ENCODE peak calls at places on chromosomes 7 and 10, in seven cellular contexts. U is HCT116, N is esophagus muscularis mucosa, B is GM23338, G is A549, Q is neural progenitor cell, C is colonic mucosa. Z is an unnamed sample.

GRCh38 chr7:139842414-139843210 is 13.5 kb downstream of the TBXAS1 start:
- DNase-seq in G (no peak), U (no peak), N (peak), C (peak), Q (no peak), B (no peak), Z (no peak)

GRCh38 chr10:36499696-36500095 is 625.7 kb upstream of the ANKRD30A start:
- DNase-seq in N (no peak), U (no peak), B (no peak), Q (no peak), C (no peak), G (no peak), Z (no peak)

GRCh38 chr7:39749717-39750116 is 126.3 kb downstream of the RALA start:
- DNase-seq in G (no peak), B (no peak), N (no peak), Q (no peak), C (no peak), U (no peak), Z (no peak)

GRCh38 chr7:12821746-12822145 is 134.3 kb downstream of the ARL4A start:
- DNase-seq in Q (no peak), N (no peak), G (no peak), U (no peak), C (no peak), B (no peak), Z (no peak)

GRCh38 chr10:119473715-119474230 is 68.7 kb downstream of the RGS10 start:
- DNase-seq in N (no peak), C (no peak), U (no peak), G (no peak), B (no peak), Q (no peak), Z (no peak)

GRCh38 chr7:117673367-117673766 is 193.5 kb downstream of the CFTR start:
- DNase-seq in N (no peak), U (no peak), C (peak), Q (peak), G (no peak), B (peak), Z (peak)

GRCh38 chr7:28977881-28978280 is 19.8 kb upstream of the TRIL start:
- DNase-seq in B (no peak), C (no peak), U (no peak), Q (no peak), G (no peak), N (peak), Z (no peak)

GRCh38 chr7:157136372-157136771 is 2.4 kb upstream of the UBE3C start:
- DNase-seq in Q (no peak), N (no peak), B (peak), C (no peak), U (no peak), G (peak), Z (no peak)

GRCh38 chr10:104104926-104105325 is 17.0 kb upstream of the SFR1 start:
- DNase-seq in G (no peak), Q (no peak), C (no peak), N (no peak), U (no peak), B (no peak), Z (no peak)

GRCh38 chr10:131140606-131141005 is 170.9 kb downstream of the TCERG1L start:
- DNase-seq in G (no peak), B (no peak), Q (no peak), C (no peak), N (no peak), U (no peak), Z (no peak)

GRCh38 chr10:122281751-122282150 is 10.7 kb downstream of the BTBD16 start:
- DNase-seq in Q (no peak), B (no peak), G (no peak), U (no peak), C (no peak), N (no peak), Z (no peak)

GRCh38 chr10:86700851-86701617 is 32.7 kb downstream of the LDB3 start:
- DNase-seq in U (no peak), B (no peak), G (no peak), N (no peak), Q (no peak), C (no peak), Z (no peak)

GRCh38 chr10:110460111-110460809 is 37.4 kb upstream of the DUSP5 start:
- DNase-seq in U (no peak), B (no peak), N (no peak), G (no peak), Q (no peak), C (no peak), Z (peak)

GRCh38 chr10:94500063-94500462 is 45.5 kb upstream of the HELLS start:
- DNase-seq in U (no peak), N (no peak), B (peak), G (no peak), C (no peak), Q (peak), Z (no peak)
- TF ChIP-seq CTCF in U (peak), N (no peak), B (peak), G (peak), C (no peak), Q (peak), Z (peak)

GRCh38 chr7:17184805-17185689 is 113.4 kb upstream of the AHR start:
- DNase-seq in U (no peak), Q (no peak), C (no peak), B (no peak), G (no peak), N (no peak), Z (no peak)
- H3K27ac ChIP-seq in U (no peak), Q (no peak), C (no peak), B (no peak), G (peak), N (no peak), Z (no peak)

GRCh38 chr10:18583575-18584270 is 67.7 kb downstream of the NSUN6 start:
- DNase-seq in G (no peak), B (no peak), N (no peak), C (no peak), Q (no peak), U (no peak), Z (peak)
- TF ChIP-seq CTCF in G (peak), B (peak), N (no peak), C (no peak), Q (peak), U (peak), Z (peak)

GRCh38 chr10:51422311-51423120 is 276.9 kb downstream of the CSTF2T start:
- DNase-seq in Q (peak), G (peak), B (peak), N (no peak), U (peak), C (peak), Z (peak)
- H3K27ac ChIP-seq in Q (no peak), G (no peak), B (no peak), N (peak), U (no peak), C (peak), Z (no peak)

DNA sequence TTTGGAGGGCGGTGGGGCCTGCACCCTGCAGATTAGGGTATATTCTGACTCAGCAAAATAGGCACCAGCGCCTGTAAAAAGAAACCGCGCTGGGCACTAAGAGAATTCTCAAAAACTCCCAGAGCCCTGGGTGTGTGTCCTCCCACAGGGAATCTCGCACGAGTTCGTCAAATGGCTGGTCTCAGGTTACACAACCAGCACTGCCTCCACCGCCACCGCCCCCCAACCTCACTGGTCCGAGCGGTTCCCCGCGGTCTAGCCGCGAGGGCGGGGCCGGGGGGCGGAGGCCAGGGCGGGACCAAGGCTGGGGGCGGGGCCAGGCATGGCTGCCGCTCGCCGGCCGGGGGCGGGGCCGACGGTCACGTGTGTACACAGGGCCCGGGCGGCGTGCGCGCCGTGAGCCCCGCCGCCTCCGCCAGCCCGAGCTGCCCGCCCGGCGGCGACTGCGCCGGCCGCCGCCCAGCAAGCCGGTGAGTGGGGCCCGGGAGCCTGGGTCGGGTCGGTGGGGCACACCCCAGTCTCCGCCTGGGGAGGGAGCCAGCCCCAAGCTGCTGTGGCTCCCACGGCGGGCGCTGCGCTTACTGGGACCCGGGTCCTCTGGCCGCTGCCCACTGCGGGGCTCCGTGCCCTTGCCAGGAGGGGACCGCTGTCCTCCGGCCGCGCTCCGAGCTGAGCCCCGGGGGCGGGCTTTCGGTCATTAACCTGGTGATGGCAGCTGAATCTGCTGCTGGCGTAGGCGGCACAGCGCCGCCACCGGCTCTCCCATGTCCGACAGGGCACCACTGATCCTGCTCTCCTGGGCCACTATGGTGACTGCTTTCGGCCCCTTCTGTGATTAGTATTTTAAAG is at the start of gene GPR146:
- DNase-seq in G (peak), Q (peak), U (peak), C (peak), B (peak), N (peak), Z (peak)
- TF ChIP-seq CTCF in G (peak), Q (peak), U (peak), C (peak), B (peak), N (peak), Z (peak)

GRCh38 chr10:22717728-22718127 is 3.4 kb upstream of the PIP4K2A start:
- DNase-seq in Q (no peak), B (no peak), N (no peak), G (no peak), U (no peak), C (no peak), Z (no peak)
- H3K27ac ChIP-seq in Q (no peak), B (no peak), N (no peak), G (no peak), U (no peak), C (no peak), Z (no peak)

DNA sequence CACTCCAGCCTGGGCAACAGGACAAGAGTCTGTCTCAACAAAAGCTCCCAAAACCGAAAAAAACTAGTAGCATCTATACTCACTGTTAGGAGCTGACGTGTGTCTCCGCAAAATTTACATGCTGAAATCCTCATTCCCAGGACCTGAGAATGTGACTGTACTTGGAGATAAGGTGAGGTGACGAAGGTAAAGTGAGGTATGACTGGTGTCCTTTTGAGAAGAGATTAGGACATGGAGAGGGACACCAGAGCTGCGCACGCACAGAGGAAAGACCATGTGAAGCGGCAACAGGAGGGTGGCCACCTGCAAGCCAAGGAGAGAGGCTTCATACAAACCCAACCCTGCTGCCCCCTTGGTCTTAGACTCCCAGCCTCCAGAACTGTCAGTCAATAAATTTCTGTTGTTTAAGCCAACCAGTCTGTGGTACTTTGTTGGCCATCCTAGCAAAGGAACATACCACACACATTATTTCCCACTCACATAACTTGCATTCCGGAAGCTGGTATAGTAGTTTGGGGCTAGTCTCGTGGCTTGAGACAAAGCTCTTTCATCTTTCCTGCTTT is 1154.0 kb upstream of the CELF2 start:
- DNase-seq in C (no peak), U (no peak), B (no peak), Q (no peak), N (no peak), G (no peak), Z (no peak)
- TF ChIP-seq CTCF in C (no peak), U (no peak), B (no peak), Q (no peak), N (no peak), G (no peak), Z (no peak)